ENCODE peak calls at places on chromosomes 11 and 22, in ten cellular contexts. One of them, this sample, is unnamed. For H3K4me1, the result is how much of the 10 kb centered on the place peaks cover.

GRCh38 chr11:134385774-134386565 is 26.1 kb downstream of the B3GAT1 start:
- DNase-seq in colonic mucosa: no peak
- DNase-seq in tibial artery: no peak
- DNase-seq in ovary: no peak
- DNase-seq in stomach: peak
- DNase-seq in spleen: no peak
- DNase-seq in MM.1S: no peak
- DNase-seq in thoracic aorta: no peak
- DNase-seq in Caco-2: no peak
- DNase-seq in psoas muscle: no peak
- DNase-seq in this sample: no peak

GRCh38 chr11:111459506-111460270 is 52.5 kb downstream of the BTG4 start:
- DNase-seq in spleen: no peak
- DNase-seq in psoas muscle: no peak
- DNase-seq in colonic mucosa: no peak
- DNase-seq in tibial artery: no peak
- DNase-seq in thoracic aorta: no peak
- DNase-seq in ovary: no peak
- DNase-seq in Caco-2: peak
- DNase-seq in stomach: no peak
- DNase-seq in MM.1S: no peak
- DNase-seq in this sample: no peak

GRCh38 chr11:21988477-21988876 is 204.4 kb upstream of the ANO5 start:
- DNase-seq in tibial artery: no peak
- DNase-seq in psoas muscle: no peak
- DNase-seq in MM.1S: peak
- DNase-seq in ovary: no peak
- DNase-seq in stomach: no peak
- DNase-seq in colonic mucosa: no peak
- DNase-seq in Caco-2: no peak
- DNase-seq in thoracic aorta: no peak
- DNase-seq in spleen: no peak
- DNase-seq in this sample: no peak

GRCh38 chr22:23391022-23391421 is 189.1 kb downstream of the IGLL1 start:
- DNase-seq in psoas muscle: no peak
- DNase-seq in stomach: no peak
- DNase-seq in colonic mucosa: no peak
- DNase-seq in tibial artery: peak
- DNase-seq in ovary: no peak
- DNase-seq in spleen: no peak
- DNase-seq in Caco-2: no peak
- DNase-seq in thoracic aorta: no peak
- DNase-seq in MM.1S: no peak
- DNase-seq in this sample: no peak

GRCh38 chr11:112852141-112852853 is 108.9 kb upstream of the NCAM1 start:
- DNase-seq in stomach: no peak
- DNase-seq in Caco-2: no peak
- DNase-seq in MM.1S: no peak
- DNase-seq in colonic mucosa: no peak
- DNase-seq in thoracic aorta: no peak
- DNase-seq in ovary: no peak
- DNase-seq in spleen: no peak
- DNase-seq in tibial artery: no peak
- DNase-seq in psoas muscle: no peak
- DNase-seq in this sample: no peak

GRCh38 chr22:30602049-30602448 is 4.9 kb upstream of the TCN2 start:
- DNase-seq in stomach: no peak
- DNase-seq in colonic mucosa: peak
- DNase-seq in thoracic aorta: no peak
- DNase-seq in tibial artery: no peak
- DNase-seq in Caco-2: peak
- DNase-seq in psoas muscle: no peak
- DNase-seq in MM.1S: peak
- DNase-seq in spleen: no peak
- DNase-seq in ovary: no peak
- DNase-seq in this sample: no peak

GRCh38 chr11:87063982-87064381 is 26.2 kb downstream of the TMEM135 start:
- DNase-seq in colonic mucosa: no peak
- DNase-seq in psoas muscle: no peak
- DNase-seq in stomach: no peak
- DNase-seq in thoracic aorta: no peak
- DNase-seq in Caco-2: no peak
- DNase-seq in tibial artery: no peak
- DNase-seq in ovary: no peak
- DNase-seq in MM.1S: no peak
- DNase-seq in spleen: no peak
- DNase-seq in this sample: no peak

GRCh38 chr11:47245586-47246357 is 2.8 kb downstream of the ACP2 start:
- DNase-seq in Caco-2: no peak
- DNase-seq in thoracic aorta: no peak
- DNase-seq in psoas muscle: no peak
- DNase-seq in MM.1S: no peak
- DNase-seq in spleen: no peak
- DNase-seq in colonic mucosa: no peak
- DNase-seq in tibial artery: no peak
- DNase-seq in stomach: no peak
- DNase-seq in ovary: no peak
- DNase-seq in this sample: no peak

GRCh38 chr11:123454060-123454651 is 24.1 kb downstream of the GRAMD1B start:
- DNase-seq in Caco-2: no peak
- DNase-seq in psoas muscle: no peak
- DNase-seq in thoracic aorta: no peak
- DNase-seq in spleen: no peak
- DNase-seq in stomach: no peak
- DNase-seq in colonic mucosa: no peak
- DNase-seq in tibial artery: no peak
- DNase-seq in ovary: no peak
- DNase-seq in MM.1S: no peak
- DNase-seq in this sample: no peak

GRCh38 chr11:3971756-3972404 is 116.4 kb downstream of the STIM1 start:
- DNase-seq in spleen: no peak
- DNase-seq in psoas muscle: no peak
- DNase-seq in thoracic aorta: no peak
- DNase-seq in ovary: no peak
- DNase-seq in stomach: no peak
- DNase-seq in MM.1S: no peak
- DNase-seq in Caco-2: no peak
- DNase-seq in tibial artery: no peak
- DNase-seq in colonic mucosa: no peak
- DNase-seq in this sample: no peak

GRCh38 chr11:3970101-3970500 is 114.6 kb downstream of the STIM1 start:
- DNase-seq in spleen: no peak
- DNase-seq in thoracic aorta: no peak
- DNase-seq in psoas muscle: no peak
- DNase-seq in tibial artery: no peak
- DNase-seq in stomach: no peak
- DNase-seq in ovary: no peak
- DNase-seq in Caco-2: no peak
- DNase-seq in colonic mucosa: no peak
- DNase-seq in MM.1S: no peak
- DNase-seq in this sample: no peak

GRCh38 chr11:3967695-3968094 is 112.2 kb downstream of the STIM1 start:
- DNase-seq in thoracic aorta: no peak
- DNase-seq in colonic mucosa: no peak
- DNase-seq in MM.1S: no peak
- DNase-seq in ovary: no peak
- DNase-seq in tibial artery: peak
- DNase-seq in spleen: no peak
- DNase-seq in stomach: no peak
- DNase-seq in psoas muscle: no peak
- DNase-seq in Caco-2: no peak
- DNase-seq in this sample: no peak

GRCh38 chr11:3969200-3969599 is 113.7 kb downstream of the STIM1 start:
- DNase-seq in colonic mucosa: no peak
- DNase-seq in thoracic aorta: no peak
- DNase-seq in stomach: no peak
- DNase-seq in Caco-2: no peak
- DNase-seq in psoas muscle: no peak
- DNase-seq in MM.1S: no peak
- DNase-seq in ovary: no peak
- DNase-seq in tibial artery: no peak
- DNase-seq in spleen: no peak
- DNase-seq in this sample: no peak

GRCh38 chr11:3969613-3970012 is 114.1 kb downstream of the STIM1 start:
- DNase-seq in MM.1S: no peak
- DNase-seq in tibial artery: no peak
- DNase-seq in thoracic aorta: no peak
- DNase-seq in colonic mucosa: no peak
- DNase-seq in Caco-2: no peak
- DNase-seq in spleen: no peak
- DNase-seq in psoas muscle: no peak
- DNase-seq in stomach: no peak
- DNase-seq in ovary: no peak
- DNase-seq in this sample: no peak
- H3K4me1 ChIP-seq in MM.1S: under half
- H3K4me1 ChIP-seq in tibial artery: under half
- H3K4me1 ChIP-seq in thoracic aorta: under half
- H3K4me1 ChIP-seq in colonic mucosa: under half
- H3K4me1 ChIP-seq in Caco-2: under half
- H3K4me1 ChIP-seq in spleen: under half
- H3K4me1 ChIP-seq in psoas muscle: under half
- H3K4me1 ChIP-seq in stomach: under half
- H3K4me1 ChIP-seq in ovary: under half
- H3K4me1 ChIP-seq in this sample: under half

DNA sequence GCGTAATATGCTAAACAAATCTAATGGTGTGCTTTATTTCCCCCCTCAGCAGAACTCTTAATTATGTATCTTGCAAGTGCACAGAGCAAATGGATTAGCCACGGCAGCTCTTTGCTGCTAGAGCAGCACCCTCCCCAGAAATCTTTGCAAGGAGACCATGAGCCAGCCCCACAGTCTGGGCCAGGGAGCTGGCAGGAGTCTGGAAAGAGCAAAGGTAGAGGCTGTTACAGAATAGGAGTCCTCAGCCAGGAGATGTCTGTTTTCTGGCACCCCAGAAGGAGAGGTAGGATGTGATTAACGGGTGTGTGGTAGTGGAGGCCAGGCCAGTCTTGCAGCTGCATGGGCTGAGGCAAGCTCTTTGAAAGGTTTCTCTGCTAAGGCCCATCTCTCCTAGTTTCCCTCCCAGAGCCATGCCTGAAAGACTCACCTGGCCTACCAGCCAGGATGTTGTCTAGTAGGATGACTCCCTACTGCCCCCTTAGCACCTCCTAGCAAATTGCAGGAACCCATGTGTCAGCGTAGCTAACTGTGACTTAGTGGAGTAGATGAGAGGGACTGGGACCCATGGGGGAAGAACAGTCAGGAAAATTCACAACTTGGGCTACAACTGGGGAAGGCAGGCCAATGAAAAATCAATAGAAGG is 557.2 kb downstream of the BUD13 start:
- DNase-seq in MM.1S: no peak
- DNase-seq in ovary: no peak
- DNase-seq in Caco-2: peak
- DNase-seq in thoracic aorta: no peak
- DNase-seq in psoas muscle: no peak
- DNase-seq in tibial artery: no peak
- DNase-seq in stomach: no peak
- DNase-seq in colonic mucosa: no peak
- DNase-seq in spleen: no peak
- DNase-seq in this sample: no peak
- TF ChIP-seq CTCF in MM.1S: peak
- TF ChIP-seq CTCF in ovary: no peak
- TF ChIP-seq CTCF in Caco-2: peak
- TF ChIP-seq CTCF in thoracic aorta: no peak
- TF ChIP-seq CTCF in psoas muscle: no peak
- TF ChIP-seq CTCF in tibial artery: no peak
- TF ChIP-seq CTCF in stomach: no peak
- TF ChIP-seq CTCF in colonic mucosa: no peak
- TF ChIP-seq CTCF in spleen: no peak
- TF ChIP-seq CTCF in this sample: no peak

GRCh38 chr11:73324116-73324515 is 16.0 kb downstream of the ARHGEF17 start:
- DNase-seq in thoracic aorta: no peak
- DNase-seq in MM.1S: no peak
- DNase-seq in tibial artery: no peak
- DNase-seq in spleen: no peak
- DNase-seq in Caco-2: no peak
- DNase-seq in psoas muscle: no peak
- DNase-seq in colonic mucosa: no peak
- DNase-seq in ovary: no peak
- DNase-seq in stomach: peak
- DNase-seq in this sample: no peak
- H3K4me1 ChIP-seq in thoracic aorta: half or more
- H3K4me1 ChIP-seq in MM.1S: under half
- H3K4me1 ChIP-seq in tibial artery: under half
- H3K4me1 ChIP-seq in spleen: under half
- H3K4me1 ChIP-seq in Caco-2: under half
- H3K4me1 ChIP-seq in psoas muscle: under half
- H3K4me1 ChIP-seq in colonic mucosa: under half
- H3K4me1 ChIP-seq in ovary: under half
- H3K4me1 ChIP-seq in stomach: half or more
- H3K4me1 ChIP-seq in this sample: under half

GRCh38 chr11:10481567-10482349 is 26.7 kb downstream of the AMPD3 start:
- DNase-seq in thoracic aorta: no peak
- DNase-seq in colonic mucosa: no peak
- DNase-seq in psoas muscle: no peak
- DNase-seq in Caco-2: no peak
- DNase-seq in ovary: no peak
- DNase-seq in MM.1S: no peak
- DNase-seq in stomach: no peak
- DNase-seq in spleen: no peak
- DNase-seq in tibial artery: no peak
- DNase-seq in this sample: no peak
- TF ChIP-seq CTCF in thoracic aorta: no peak
- TF ChIP-seq CTCF in colonic mucosa: no peak
- TF ChIP-seq CTCF in psoas muscle: no peak
- TF ChIP-seq CTCF in Caco-2: no peak
- TF ChIP-seq CTCF in ovary: no peak
- TF ChIP-seq CTCF in MM.1S: no peak
- TF ChIP-seq CTCF in stomach: no peak
- TF ChIP-seq CTCF in spleen: no peak
- TF ChIP-seq CTCF in tibial artery: no peak
- TF ChIP-seq CTCF in this sample: no peak

GRCh38 chr11:27464155-27464759 is 8.3 kb downstream of the LGR4 start:
- DNase-seq in stomach: no peak
- DNase-seq in ovary: no peak
- DNase-seq in Caco-2: peak
- DNase-seq in tibial artery: no peak
- DNase-seq in psoas muscle: no peak
- DNase-seq in MM.1S: no peak
- DNase-seq in thoracic aorta: no peak
- DNase-seq in spleen: no peak
- DNase-seq in colonic mucosa: peak
- DNase-seq in this sample: no peak
- H3K4me1 ChIP-seq in stomach: half or more
- H3K4me1 ChIP-seq in ovary: under half
- H3K4me1 ChIP-seq in Caco-2: under half
- H3K4me1 ChIP-seq in tibial artery: under half
- H3K4me1 ChIP-seq in psoas muscle: under half
- H3K4me1 ChIP-seq in MM.1S: under half
- H3K4me1 ChIP-seq in thoracic aorta: half or more
- H3K4me1 ChIP-seq in spleen: under half
- H3K4me1 ChIP-seq in colonic mucosa: under half
- H3K4me1 ChIP-seq in this sample: under half

DNA sequence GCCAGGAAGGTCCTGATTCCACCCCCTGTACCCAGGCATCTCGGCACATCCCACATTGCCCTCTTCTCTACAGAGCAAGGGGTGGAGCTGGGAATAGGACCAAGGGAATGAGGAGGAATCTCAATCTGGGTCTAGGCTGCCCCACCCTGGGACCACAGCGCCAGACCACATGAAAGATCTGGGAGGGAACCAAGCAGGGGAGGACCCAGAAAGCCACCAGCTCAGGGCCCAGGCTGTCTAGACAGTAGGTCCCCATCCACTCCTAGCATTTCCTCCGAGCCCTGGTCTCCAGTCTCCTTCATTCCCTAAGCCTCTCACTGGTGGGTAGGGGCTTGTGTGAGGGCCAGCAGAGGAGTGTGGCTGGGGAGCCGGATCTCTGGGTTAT is 11.6 kb downstream of the PHLDB1 start:
- DNase-seq in MM.1S: no peak
- DNase-seq in thoracic aorta: no peak
- DNase-seq in stomach: no peak
- DNase-seq in psoas muscle: peak
- DNase-seq in Caco-2: no peak
- DNase-seq in colonic mucosa: no peak
- DNase-seq in ovary: peak
- DNase-seq in tibial artery: peak
- DNase-seq in spleen: peak
- DNase-seq in this sample: peak
- TF ChIP-seq CTCF in MM.1S: no peak
- TF ChIP-seq CTCF in thoracic aorta: no peak
- TF ChIP-seq CTCF in stomach: no peak
- TF ChIP-seq CTCF in psoas muscle: no peak
- TF ChIP-seq CTCF in Caco-2: no peak
- TF ChIP-seq CTCF in colonic mucosa: no peak
- TF ChIP-seq CTCF in ovary: no peak
- TF ChIP-seq CTCF in tibial artery: no peak
- TF ChIP-seq CTCF in spleen: no peak
- TF ChIP-seq CTCF in this sample: no peak